ENCODE peak calls at places on chromosomes 6 and 20, in nine cellular contexts. T, C, Y, R, W, Q, S, F and P are unnamed samples.

GRCh38 chr20:50347568-50347981 is 156.9 kb downstream of the CEBPB start:
- DNase-seq in C (no peak), T (no peak), R (no peak), Q (no peak), F (no peak), S (no peak), W (no peak), Y (peak), P (no peak)

GRCh38 chr6:108721308-108721707 is 126.9 kb upstream of the ARMC2 start:
- DNase-seq in Q (no peak), W (no peak), R (no peak), T (no peak), S (no peak), Y (peak), F (no peak), C (no peak), P (no peak)

GRCh38 chr6:42383421-42384208 is 68.1 kb downstream of the TRERF1 start:
- DNase-seq in C (no peak), Q (no peak), T (no peak), F (no peak), Y (no peak), W (no peak), S (no peak), R (no peak), P (no peak)

GRCh38 chr6:45924763-45925342 is 90.8 kb downstream of the CLIC5 start:
- DNase-seq in R (no peak), T (no peak), S (no peak), C (no peak), Y (no peak), Q (peak), F (no peak), W (no peak), P (no peak)

GRCh38 chr20:48275737-48276342 is 490.6 kb upstream of the SULF2 start:
- DNase-seq in Y (peak), T (no peak), C (no peak), R (no peak), W (no peak), S (no peak), F (no peak), Q (no peak), P (peak)

GRCh38 chr6:3912366-3913076 is 63.3 kb downstream of the FAM50B start:
- DNase-seq in Q (no peak), C (no peak), R (no peak), S (no peak), T (no peak), Y (peak), W (no peak), F (no peak), P (no peak)

GRCh38 chr20:6654490-6655247 is 112.8 kb upstream of the BMP2 start:
- DNase-seq in Y (no peak), Q (peak), R (no peak), S (no peak), W (no peak), C (peak), T (no peak), F (no peak), P (peak)

GRCh38 chr20:59779656-59780380 is 153.6 kb downstream of the SYCP2 start:
- DNase-seq in C (no peak), F (no peak), S (peak), R (no peak), Q (no peak), T (no peak), W (no peak), Y (no peak), P (no peak)

GRCh38 chr6:85464260-85464644 is 14.4 kb downstream of the NT5E start:
- DNase-seq in S (no peak), T (no peak), F (no peak), Y (peak), C (peak), R (peak), W (peak), Q (peak), P (peak)

GRCh38 chr6:125567407-125567806 is 182.0 kb upstream of the HEY2 start:
- DNase-seq in Y (no peak), Q (no peak), C (no peak), T (no peak), F (no peak), W (no peak), S (no peak), R (no peak), P (no peak)

GRCh38 chr6:40706222-40706621 is 119.1 kb upstream of the LRFN2 start:
- DNase-seq in C (no peak), T (no peak), F (no peak), W (no peak), R (no peak), Q (no peak), S (no peak), Y (no peak), P (no peak)

GRCh38 chr6:39320370-39320984 is 2.0 kb downstream of the KCNK16 start:
- DNase-seq in S (no peak), C (no peak), Y (no peak), Q (no peak), F (no peak), T (no peak), R (no peak), W (no peak), P (no peak)

GRCh38 chr6:27770724-27771123 is 141.5 kb downstream of the OR2B2 start:
- DNase-seq in W (no peak), F (no peak), Y (peak), S (no peak), C (no peak), T (no peak), Q (no peak), R (no peak), P (no peak)

GRCh38 chr6:92906385-92906784 is 513.0 kb downstream of the EPHA7 start:
- DNase-seq in F (no peak), Q (no peak), R (no peak), T (no peak), Y (no peak), C (no peak), S (no peak), W (no peak), P (no peak)

GRCh38 chr20:6886065-6886729 is 118.7 kb downstream of the BMP2 start:
- DNase-seq in Q (no peak), F (peak), S (no peak), C (no peak), Y (peak), W (no peak), R (no peak), T (no peak), P (peak)

GRCh38 chr6:6729971-6730370 is 141.5 kb downstream of the LY86 start:
- DNase-seq in S (no peak), T (no peak), Y (no peak), C (peak), W (peak), F (no peak), R (peak), Q (no peak), P (no peak)

GRCh38 chr20:19849341-19850189 is 91.5 kb downstream of the RIN2 start:
- DNase-seq in R (peak), W (peak), Q (no peak), F (no peak), S (no peak), C (no peak), Y (no peak), T (no peak), P (no peak)

GRCh38 chr6:117506180-117506835 is 23.8 kb downstream of the DCBLD1 start:
- DNase-seq in T (no peak), Q (peak), C (peak), Y (no peak), S (no peak), W (peak), F (no peak), R (peak), P (no peak)

GRCh38 chr6:124688369-124688768 is 273.9 kb upstream of the RNF217 start:
- DNase-seq in T (no peak), R (no peak), C (no peak), Q (no peak), Y (no peak), S (no peak), W (no peak), F (no peak), P (no peak)

GRCh38 chr6:113995632-113996031 is 24.7 kb upstream of the HDAC2 start:
- DNase-seq in T (no peak), R (peak), W (peak), F (peak), S (no peak), Y (peak), C (peak), Q (peak), P (peak)

GRCh38 chr6:19297880-19298279 is 539.3 kb upstream of the ID4 start:
- DNase-seq in F (no peak), T (no peak), C (no peak), Y (peak), S (no peak), Q (no peak), W (no peak), R (no peak), P (peak)

GRCh38 chr6:7914991-7915789 is 4.6 kb upstream of the TXNDC5 start:
- DNase-seq in Q (peak), Y (peak), T (peak), F (peak), R (peak), S (no peak), W (peak), C (peak), P (no peak)

GRCh38 chr6:21992178-21992967 is 304.5 kb downstream of the PRL start:
- DNase-seq in Q (peak), R (peak), F (no peak), T (no peak), Y (no peak), C (peak), S (no peak), W (peak), P (peak)

GRCh38 chr6:14235653-14236356 is 118.2 kb downstream of the CD83 start:
- DNase-seq in C (no peak), S (no peak), T (no peak), Q (no peak), Y (no peak), W (no peak), F (no peak), R (no peak), P (no peak)

GRCh38 chr20:34877002-34877264 is 521 bp downstream of the ACSS2 start:
- DNase-seq in T (no peak), F (no peak), Q (no peak), C (no peak), S (no peak), W (peak), R (no peak), Y (no peak), P (no peak)

GRCh38 chr20:34873583-34874093 is 982 bp upstream of the GGT7 start:
- DNase-seq in C (no peak), T (no peak), F (no peak), Q (no peak), W (no peak), S (no peak), Y (no peak), R (no peak), P (no peak)

GRCh38 chr20:34876161-34877001 is at the start of gene ACSS2:
- DNase-seq in F (peak), S (peak), T (peak), W (peak), R (peak), Q (peak), C (peak), Y (peak), P (peak)

GRCh38 chr20:34874094-34874654 is 1.5 kb upstream of the GGT7 start:
- DNase-seq in F (peak), T (peak), W (peak), C (peak), Q (peak), S (peak), Y (peak), R (peak), P (peak)

DNA sequence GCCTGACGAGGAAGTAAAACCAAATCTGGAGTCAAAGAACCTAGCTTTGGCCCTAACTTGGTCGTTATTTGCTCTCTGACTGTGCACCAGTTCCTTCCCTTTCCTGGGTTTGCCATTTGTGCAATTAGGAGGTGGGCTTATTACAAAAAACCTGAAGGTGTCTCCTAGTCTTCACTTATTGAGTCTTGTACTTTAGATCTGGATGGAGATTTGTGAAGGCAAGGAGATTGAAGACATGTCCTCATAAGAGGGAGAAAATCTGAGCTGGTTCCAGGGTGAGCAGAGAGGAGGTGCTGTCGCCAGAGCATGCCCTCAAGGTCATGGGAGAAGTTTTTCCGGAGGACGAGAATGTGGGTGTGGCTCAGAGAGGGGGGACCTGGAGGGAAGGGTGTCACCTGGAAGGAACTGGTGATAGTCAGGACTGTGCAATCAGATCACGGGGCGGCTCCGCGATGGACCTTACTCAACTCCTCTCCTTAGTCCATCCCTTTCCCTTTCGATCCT is 703 bp upstream of the ACSS2 start:
- DNase-seq in C (no peak), Y (no peak), T (no peak), F (no peak), R (no peak), W (no peak), S (no peak), Q (no peak), P (no peak)
- TF ChIP-seq CTCF in C (peak), Y (peak), T (no peak), F (peak), R (peak), W (peak), S (no peak), Q (peak), P (peak)

DNA sequence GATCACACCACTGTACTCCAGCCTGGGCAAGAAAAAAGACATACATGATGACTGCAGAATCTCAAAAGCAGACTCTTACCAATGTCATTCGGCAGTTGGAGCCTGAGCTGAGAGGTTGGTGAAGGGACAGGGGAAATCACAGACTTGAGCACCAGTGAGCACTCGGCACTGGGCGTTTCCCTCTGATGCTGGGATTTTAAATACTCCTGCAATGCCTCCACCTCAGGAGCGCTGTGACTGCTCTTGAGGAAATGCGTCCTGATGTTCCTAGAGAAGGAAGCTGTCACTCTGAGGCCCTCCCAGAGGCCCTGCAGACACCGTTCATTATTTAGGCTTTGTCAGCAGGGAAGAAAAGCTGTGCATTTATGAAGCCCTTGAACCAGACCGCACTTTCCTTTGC is 46.1 kb upstream of the SYNDIG1 start:
- DNase-seq in S (no peak), Q (no peak), Y (no peak), R (no peak), W (no peak), T (no peak), C (no peak), F (no peak), P (no peak)
- H3K4me3 ChIP-seq in S (no peak), Q (no peak), Y (no peak), R (no peak), W (no peak), T (no peak), C (no peak), F (no peak), P (no peak)

DNA sequence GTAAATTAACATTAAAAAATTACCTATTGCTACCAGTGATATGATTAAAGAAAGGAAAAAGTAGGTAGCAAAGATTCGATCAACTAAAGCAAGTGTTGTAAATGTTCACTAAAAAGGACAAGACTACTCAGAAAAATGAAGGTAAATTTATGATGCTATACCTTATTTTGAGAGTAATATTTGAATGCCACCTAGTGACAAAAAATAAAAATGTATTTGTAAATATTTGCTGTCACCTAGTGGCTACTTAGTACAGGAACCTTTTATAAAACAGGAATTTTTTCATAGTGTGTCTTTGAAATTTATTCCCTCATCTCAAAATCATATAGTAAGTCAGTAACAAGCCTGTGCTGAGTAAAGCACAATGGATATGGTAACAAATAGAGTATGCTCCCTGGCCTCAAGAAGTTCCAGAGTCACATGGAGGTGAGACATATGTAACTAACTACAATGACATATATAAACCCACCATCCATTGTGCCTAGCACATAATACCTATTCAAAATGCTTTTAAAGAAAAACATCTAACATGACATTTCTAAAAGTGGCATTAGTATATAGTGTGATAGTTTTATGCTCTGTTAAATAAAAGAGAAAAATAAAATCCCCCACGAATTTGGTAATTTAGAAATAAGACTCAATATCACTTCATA is 193.1 kb upstream of the SIM1 start:
- DNase-seq in Y (no peak), R (peak), F (no peak), S (no peak), C (peak), W (peak), Q (peak), T (no peak), P (peak)
- TF ChIP-seq CTCF in Y (peak), R (peak), F (peak), S (peak), C (peak), W (peak), Q (peak), T (no peak), P (peak)

GRCh38 chr6:119343573-119344146 is 5.9 kb downstream of the MAN1A1 start:
- DNase-seq in Y (no peak), Q (no peak), T (no peak), C (no peak), R (no peak), F (no peak), W (no peak), S (no peak), P (no peak)
- H3K4me3 ChIP-seq in Y (peak), Q (no peak), T (no peak), C (no peak), R (no peak), F (no peak), W (no peak), S (peak), P (no peak)

DNA sequence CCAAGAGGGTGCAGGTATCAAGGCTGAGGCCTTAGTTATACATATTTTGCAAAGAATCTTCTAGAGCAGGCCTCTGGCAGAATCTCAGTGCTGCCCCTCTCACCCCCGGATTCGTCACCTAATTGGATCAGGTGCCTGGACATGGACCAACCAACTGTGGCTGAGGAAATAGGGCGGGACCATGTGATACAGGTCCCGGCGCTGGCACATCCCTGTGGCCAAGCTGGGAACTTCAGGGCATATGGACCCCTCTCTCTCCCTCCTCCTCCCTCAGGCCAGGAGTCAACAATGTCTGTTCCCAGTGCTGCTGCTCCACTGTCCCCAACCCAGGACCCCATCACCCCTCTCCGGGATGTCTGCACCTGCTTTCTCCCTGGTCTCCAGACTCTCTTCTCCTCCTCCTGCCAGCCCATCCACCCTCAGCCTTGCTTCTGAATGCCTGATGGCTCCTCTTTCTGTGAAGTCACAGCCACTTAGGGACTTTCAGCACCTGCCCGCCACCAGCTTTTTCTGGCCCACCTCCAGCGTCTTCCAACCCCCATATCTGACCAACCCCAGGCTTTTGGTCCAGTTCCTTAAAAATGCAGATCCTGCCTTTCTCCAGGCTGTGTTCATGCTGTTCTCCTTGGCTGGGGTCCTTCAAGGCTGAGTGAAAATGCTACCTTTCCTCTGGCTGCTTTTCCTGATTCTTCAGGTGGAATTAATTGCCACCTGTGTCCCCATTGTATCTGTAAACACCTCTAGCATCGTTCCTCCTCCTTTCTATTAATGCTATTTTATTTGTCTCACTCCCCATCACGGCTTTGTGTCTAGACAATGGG is 19.0 kb upstream of the MLN start:
- DNase-seq in S (no peak), C (peak), T (no peak), F (no peak), W (no peak), Q (peak), Y (peak), R (no peak), P (peak)
- TF ChIP-seq CTCF in S (no peak), C (peak), T (no peak), F (peak), W (peak), Q (peak), Y (peak), R (peak), P (peak)